ENCODE peak calls at places on chromosomes 16 and 17, in nine cellular contexts. P, V, K, Y, G, I, S, O and T are unnamed samples.

GRCh38 chr16:25340973-25341372 is 83.3 kb upstream of the ZKSCAN2 start:
- DNase-seq in P (no peak), V (no peak), K (no peak), Y (no peak), G (no peak), I (no peak), S (no peak), O (no peak), T (no peak)

GRCh38 chr16:3119286-3119685 is 6.9 kb downstream of the ZNF205 start:
- DNase-seq in P (no peak), V (no peak), K (no peak), Y (no peak), G (no peak), I (no peak), S (no peak), O (no peak), T (no peak)

GRCh38 chr16:19809693-19810092 is 75.0 kb downstream of the GPRC5B start:
- DNase-seq in P (no peak), V (no peak), K (no peak), Y (no peak), G (no peak), I (no peak), S (no peak), O (no peak), T (no peak)

GRCh38 chr17:75654176-75654575 is 12.8 kb downstream of the RECQL5 start:
- DNase-seq in P (peak; percentile 60), V (peak; percentile 24), K (peak; percentile 64), Y (no peak), G (no peak), I (no peak), S (no peak), O (peak; percentile 15), T (no peak)

GRCh38 chr17:76899414-76899813 is 31.2 kb downstream of the MGAT5B start:
- DNase-seq in P (no peak), V (no peak), K (no peak), Y (no peak), G (no peak), I (no peak), S (no peak), O (no peak), T (no peak)

GRCh38 chr17:17874478-17874877 is 37.7 kb upstream of the SREBF1 start:
- DNase-seq in P (peak; percentile 22), V (peak; percentile 81), K (peak; percentile 71), Y (no peak), G (no peak), I (no peak), S (no peak), O (peak; percentile 4), T (no peak)

GRCh38 chr16:86202267-86202666 is 303.3 kb downstream of the IRF8 start:
- DNase-seq in P (no peak), V (no peak), K (no peak), Y (no peak), G (no peak), I (no peak), S (no peak), O (no peak), T (no peak)

GRCh38 chr16:81996664-81997529 is 14.4 kb downstream of the SDR42E1 start:
- DNase-seq in P (peak; percentile 58), V (peak; percentile 90), K (peak; percentile 79), Y (no peak), G (no peak), I (no peak), S (no peak), O (peak; percentile 70), T (no peak)

GRCh38 chr16:57704905-57705852 is 10.6 kb downstream of the DRC7 start:
- DNase-seq in P (no peak), V (no peak), K (no peak), Y (no peak), G (no peak), I (no peak), S (no peak), O (no peak), T (no peak)

GRCh38 chr17:19629449-19629848 is 19.1 kb upstream of the ALDH3A2 start:
- DNase-seq in P (no peak), V (no peak), K (peak; percentile 25), Y (no peak), G (no peak), I (no peak), S (no peak), O (no peak), T (no peak)

GRCh38 chr17:77889866-77890760 is 68.4 kb upstream of the TNRC6C start:
- DNase-seq in P (no peak), V (no peak), K (no peak), Y (no peak), G (no peak), I (no peak), S (no peak), O (no peak), T (peak; percentile 48)

GRCh38 chr16:80837421-80838263 is 33.2 kb upstream of the CDYL2 start:
- DNase-seq in P (no peak), V (no peak), K (peak; percentile 90), Y (no peak), G (no peak), I (no peak), S (no peak), O (no peak), T (no peak)

DNA sequence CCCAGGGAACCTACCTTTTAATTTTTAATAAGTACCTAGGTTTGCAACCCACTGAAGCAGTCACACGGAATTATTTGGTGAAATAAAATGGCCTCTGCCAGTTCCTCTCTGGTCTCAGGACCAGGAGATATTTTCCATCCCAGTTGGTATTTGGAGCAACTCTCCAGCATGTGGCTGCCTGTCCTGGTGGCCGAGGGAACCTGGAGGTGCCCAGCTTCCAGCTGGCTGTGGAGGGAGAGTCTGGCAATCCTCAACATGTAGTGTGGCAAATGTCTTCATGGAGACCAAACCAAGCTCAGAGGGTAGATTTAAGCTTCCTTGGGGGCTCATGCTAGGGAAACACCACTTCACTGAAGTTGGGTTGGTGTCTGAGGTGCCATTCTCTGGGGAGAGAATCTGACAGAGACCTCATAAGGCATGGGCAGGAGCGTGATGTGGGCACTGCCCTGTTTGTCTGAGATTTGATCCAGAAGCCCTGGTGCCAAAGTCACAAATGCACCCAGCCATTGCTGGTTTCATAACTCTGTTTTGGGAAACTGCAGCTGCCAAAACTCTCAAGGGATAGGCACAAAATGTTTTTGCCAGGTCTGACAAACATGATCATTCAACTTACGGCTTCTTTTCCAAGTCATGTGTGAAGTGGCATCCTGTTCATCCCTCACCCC is 2.8 kb downstream of the MT1X start:
- DNase-seq in P (no peak), V (no peak), K (no peak), Y (no peak), G (no peak), I (no peak), S (peak; percentile 57), O (no peak), T (no peak)
- H3K9me3 ChIP-seq in P (peaks cover 4% of the 10 kb centered on the region), V (no peaks in the 10 kb centered on the region), K (no peaks in the 10 kb centered on the region), Y (no peaks in the 10 kb centered on the region), G (no peaks in the 10 kb centered on the region), I (no peaks in the 10 kb centered on the region), S (no peaks in the 10 kb centered on the region), O (no peaks in the 10 kb centered on the region), T (no peaks in the 10 kb centered on the region)

DNA sequence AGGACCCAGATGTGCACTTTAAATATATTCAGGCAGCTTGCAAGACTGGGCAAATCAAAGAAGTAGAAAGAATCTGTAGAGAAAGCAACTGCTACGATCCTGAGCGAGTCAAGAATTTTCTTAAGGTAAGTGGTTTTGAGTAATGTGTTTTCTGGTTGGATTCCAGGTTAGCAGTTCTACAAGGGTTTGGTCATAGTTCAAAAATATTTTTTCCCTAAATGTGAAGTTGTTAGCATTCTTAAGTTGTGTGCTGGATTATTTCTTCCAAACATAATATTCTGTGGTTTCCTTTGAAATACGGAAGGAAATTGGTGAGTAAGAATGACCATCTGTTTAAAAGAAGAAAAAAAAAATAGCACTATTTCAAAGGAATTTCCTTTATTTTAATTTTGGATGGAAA is 38.4 kb downstream of the PTRH2 start:
- DNase-seq in P (peak; percentile 22), V (peak; percentile 94), K (peak; percentile 93), Y (no peak), G (no peak), I (no peak), S (no peak), O (peak; percentile 90), T (no peak)
- H3K27ac ChIP-seq in P (peak overlapping the region; percentile 35), V (peak overlapping the region; percentile 55), K (peak overlapping the region; percentile 44), Y (no peak overlapping the region), G (no peak overlapping the region), I (peak overlapping the region; percentile 18), S (no peak overlapping the region), O (peak overlapping the region; percentile 39), T (peak overlapping the region; percentile 26)

GRCh38 chr16:9226924-9227323 is 135.5 kb downstream of the HAPSTR1 start:
- DNase-seq in P (no peak), V (no peak), K (no peak), Y (no peak), G (no peak), I (no peak), S (no peak), O (no peak), T (no peak)

GRCh38 chr16:9219811-9220210 is 128.4 kb downstream of the HAPSTR1 start:
- DNase-seq in P (no peak), V (no peak), K (no peak), Y (no peak), G (no peak), I (no peak), S (no peak), O (no peak), T (no peak)

DNA sequence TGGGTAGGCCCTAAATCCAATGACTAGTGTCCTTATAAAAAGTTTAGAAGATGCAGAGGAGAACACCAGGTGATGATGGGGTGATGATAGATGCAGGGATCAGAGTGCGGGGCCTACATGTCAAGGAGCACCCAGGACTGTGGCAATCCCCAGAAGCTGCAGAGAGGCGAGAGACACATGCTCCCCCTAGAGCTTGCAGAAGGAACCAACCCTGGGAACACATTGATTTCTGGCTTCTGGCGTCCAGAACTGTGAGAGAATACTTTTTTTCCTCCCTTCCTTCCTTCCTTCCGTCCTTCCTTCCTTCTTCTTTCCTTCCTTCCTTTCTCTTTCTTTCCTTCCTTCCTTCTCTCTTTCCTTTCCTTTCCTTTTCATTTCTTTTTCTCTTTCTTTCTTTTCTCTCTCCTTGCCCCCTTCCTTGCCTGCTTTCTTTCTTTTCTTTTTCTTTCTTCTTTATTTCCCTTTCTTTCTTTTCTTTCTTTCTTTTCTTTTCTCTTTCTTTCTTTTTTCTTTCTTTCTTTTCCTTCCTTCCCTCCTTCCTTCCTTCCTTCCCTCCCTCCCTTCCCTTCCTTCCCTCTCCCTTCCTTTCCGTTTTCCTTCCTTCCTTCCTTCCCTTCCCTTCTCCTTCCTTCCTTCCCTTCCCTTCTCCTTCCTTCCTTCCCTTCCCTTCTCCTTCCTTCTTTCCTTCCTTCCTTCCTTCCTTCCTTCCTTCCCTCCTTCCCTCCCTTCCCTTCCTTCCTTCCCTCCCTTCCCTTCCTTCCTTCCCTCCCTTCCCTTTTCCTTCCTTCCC is 134.3 kb downstream of the HAPSTR1 start:
- DNase-seq in P (peak; percentile 43), V (peak; percentile 22), K (peak; percentile 6), Y (no peak), G (peak; percentile 33), I (no peak), S (no peak), O (peak; percentile 2), T (no peak)
- H3K9me3 ChIP-seq in P (no peaks in the 10 kb centered on the region), V (no peaks in the 10 kb centered on the region), K (no peaks in the 10 kb centered on the region), Y (no peaks in the 10 kb centered on the region), G (no peaks in the 10 kb centered on the region), I (no peaks in the 10 kb centered on the region), S (no peaks in the 10 kb centered on the region), O (no peaks in the 10 kb centered on the region), T (no peaks in the 10 kb centered on the region)

DNA sequence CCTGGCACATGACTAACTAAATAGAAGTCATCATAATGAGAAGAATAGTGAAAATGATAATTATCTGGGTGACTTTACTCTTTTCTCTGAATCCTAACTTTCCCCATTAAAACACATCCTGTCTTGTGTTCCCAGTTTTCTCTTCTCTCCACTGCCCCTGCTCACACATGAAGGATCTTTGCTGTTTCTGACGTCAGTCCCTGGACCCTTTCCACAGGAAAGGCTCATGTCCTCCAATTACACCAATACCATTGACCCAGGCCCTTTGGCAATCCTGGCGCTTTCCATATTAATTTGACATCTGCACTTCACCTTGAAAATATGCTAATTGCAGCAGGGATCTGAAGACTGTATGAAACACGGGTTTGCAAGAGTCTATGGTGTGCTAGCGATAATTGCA is 170.1 kb upstream of the GOT2 start:
- DNase-seq in P (no peak), V (no peak), K (no peak), Y (no peak), G (no peak), I (no peak), S (no peak), O (no peak), T (no peak)
- H3K27ac ChIP-seq in P (no peak overlapping the region), V (no peak overlapping the region), K (no peak overlapping the region), Y (no peak overlapping the region), G (no peak overlapping the region), I (no peak overlapping the region), S (no peak overlapping the region), O (no peak overlapping the region), T (no peak overlapping the region)